ENCODE peak calls at places on chromosomes 1 and 21, in five cellular contexts. O, H, T, D and G are unnamed samples.

GRCh38 chr1:3162483-3162882 is 93.5 kb downstream of the PRDM16 start:
- DNase-seq in T (no peak), H (no peak), O (no peak), D (no peak), G (no peak)

GRCh38 chr1:89887270-89887669 is 66.4 kb downstream of the LRRC8D start:
- DNase-seq in T (no peak), D (peak), H (no peak), O (no peak), G (no peak)

GRCh38 chr1:56483104-56483503 is 96.3 kb downstream of the PLPP3 start:
- DNase-seq in T (no peak), D (no peak), H (no peak), O (no peak), G (no peak)

GRCh38 chr1:110158261-110158660 is 8.0 kb downstream of the SLC6A17 start:
- DNase-seq in D (no peak), T (no peak), H (no peak), O (no peak), G (no peak)

GRCh38 chr1:156767879-156768608 is 709 bp downstream of the PRCC start:
- DNase-seq in T (no peak), O (peak), D (no peak), H (no peak), G (no peak)

GRCh38 chr1:16612332-16613172 is 812 bp downstream of the NBPF1 start:
- DNase-seq in D (peak), O (peak), T (no peak), H (peak), G (peak)

GRCh38 chr1:211729238-211729637 is 53.8 kb upstream of the NEK2 start:
- DNase-seq in T (no peak), D (no peak), H (no peak), O (no peak), G (no peak)

GRCh38 chr1:24754229-24754628 is 9.0 kb downstream of the CLIC4 start:
- DNase-seq in D (no peak), H (no peak), T (no peak), O (no peak), G (no peak)

GRCh38 chr1:3625151-3625907 is 514 bp downstream of the TPRG1L start:
- DNase-seq in T (no peak), O (peak), H (no peak), D (peak), G (peak)

GRCh38 chr1:230541306-230541705 is 101.0 kb upstream of the COG2 start:
- DNase-seq in T (no peak), H (no peak), D (no peak), O (no peak), G (no peak)

GRCh38 chr1:229204863-229205777 is 65.8 kb upstream of the RAB4A start:
- DNase-seq in T (peak), O (no peak), H (no peak), D (no peak), G (no peak)

GRCh38 chr1:7669559-7670208 is 101.4 kb upstream of the VAMP3 start:
- DNase-seq in O (peak), T (no peak), D (peak), H (no peak), G (peak)

GRCh38 chr1:32818804-32819541 is 1.5 kb downstream of the S100PBP start:
- DNase-seq in T (no peak), D (no peak), O (peak), H (no peak), G (no peak)

GRCh38 chr1:8938232-8939117 is 7.2 kb upstream of the CA6 start:
- DNase-seq in H (no peak), D (no peak), T (no peak), O (peak), G (no peak)

GRCh38 chr1:3924186-3924815 is 24.2 kb upstream of the C1orf174 start:
- DNase-seq in H (no peak), T (no peak), D (no peak), O (no peak), G (no peak)

GRCh38 chr1:7630378-7630777 is 140.7 kb upstream of the VAMP3 start:
- DNase-seq in O (peak), D (no peak), H (no peak), T (no peak), G (peak)

GRCh38 chr1:9822897-9823692 is 670 bp downstream of the CLSTN1 start:
- DNase-seq in O (peak), T (no peak), H (no peak), D (peak), G (no peak)

GRCh38 chr1:29332204-29332603 is 95.9 kb downstream of the PTPRU start:
- DNase-seq in O (no peak), T (no peak), H (no peak), D (no peak), G (no peak)

GRCh38 chr1:153417136-153417888 is 992 bp downstream of the S100A7A start:
- DNase-seq in O (no peak), T (no peak), D (no peak), H (peak), G (no peak)

GRCh38 chr1:230832466-230832865 is 35.9 kb downstream of the C1orf198 start:
- DNase-seq in T (no peak), O (no peak), H (peak), D (peak), G (no peak)

GRCh38 chr1:40866408-40866788 is 4.2 kb upstream of the CITED4 start:
- DNase-seq in O (no peak), T (no peak), H (no peak), D (no peak), G (no peak)

GRCh38 chr1:102262994-102263393 is 266.3 kb upstream of the OLFM3 start:
- DNase-seq in H (no peak), D (no peak), O (no peak), T (no peak), G (no peak)

GRCh38 chr1:109188200-109188599 is 25.5 kb upstream of the SARS1 start:
- DNase-seq in H (no peak), O (no peak), T (no peak), D (no peak), G (no peak)

GRCh38 chr1:111733183-111733995 is 5.8 kb downstream of the INKA2 start:
- DNase-seq in O (no peak), T (no peak), D (no peak), H (peak), G (no peak)

GRCh38 chr21:33666153-33666552 is 23.9 kb downstream of the ITSN1 start:
- DNase-seq in T (no peak), H (no peak), D (no peak), O (no peak), G (no peak)

GRCh38 chr1:44855742-44856141 is 12.7 kb upstream of the PTCH2 start:
- DNase-seq in D (peak), O (no peak), T (no peak), H (no peak), G (no peak)

GRCh38 chr1:84763912-84764675 is 73.8 kb upstream of the SSX2IP start:
- DNase-seq in D (no peak), H (no peak), T (no peak), O (no peak), G (no peak)

GRCh38 chr21:37455504-37455911 is 88.9 kb downstream of the DYRK1A start:
- DNase-seq in T (no peak), H (no peak), O (no peak), D (no peak), G (no peak)

GRCh38 chr1:162882248-162882666 is 21.3 kb upstream of the CCDC190 start:
- DNase-seq in H (no peak), D (no peak), T (no peak), O (no peak), G (no peak)

GRCh38 chr21:42125571-42126544 is 54.7 kb downstream of the UMODL1 start:
- DNase-seq in H (no peak), O (no peak), T (no peak), D (no peak), G (peak)

GRCh38 chr1:209335090-209335692 is 248.3 kb upstream of the CAMK1G start:
- DNase-seq in O (peak), H (no peak), D (peak), T (no peak), G (peak)

GRCh38 chr1:168360151-168360550 is 79.5 kb downstream of the TBX19 start:
- DNase-seq in D (no peak), O (no peak), H (no peak), T (no peak), G (no peak)

GRCh38 chr1:182699673-182700350 is 15.4 kb upstream of the RGS8 start:
- DNase-seq in T (peak), O (no peak), D (no peak), H (no peak), G (no peak)

GRCh38 chr1:219732814-219733491 is 120.0 kb upstream of the ZC3H11B start:
- DNase-seq in T (no peak), H (no peak), O (no peak), D (no peak), G (no peak)

GRCh38 chr21:28333455-28334108 is 659.1 kb downstream of the LTN1 start:
- DNase-seq in O (no peak), H (no peak), T (no peak), D (no peak), G (no peak)